ENCODE peak calls at places on chromosomes 2 and 18, in nine cellular contexts. E is BJ; D is T-helper 2 cell; P is stromal cell of bone marrow; O is T-helper 1 cell; Q is NCI-H2081; U is HTR-8/SVneo; L is retina; Y is central memory CD4-positive, alpha-beta T cell. W is an unnamed sample.
A peak's percentile ranks its signal among the peaks of the same experiment; 100 is the strongest.

GRCh38 chr2:30217644-30218361 is 13.5 kb upstream of the LBH start:
- DNase-seq in P (no peak), Q (peak; percentile 89), L (no peak), U (no peak), Y (no peak), E (no peak), O (no peak), D (no peak), W (no peak)

GRCh38 chr2:233414777-233415570 is 60.7 kb downstream of the DGKD start:
- DNase-seq in U (peak; percentile 61), L (no peak), E (no peak), O (no peak), Y (no peak), P (no peak), Q (no peak), D (no peak), W (no peak)

GRCh38 chr2:9637330-9637729 is 6.5 kb upstream of the YWHAQ start:
- DNase-seq in U (peak; percentile 64), Q (no peak), Y (no peak), D (no peak), E (no peak), L (no peak), P (no peak), O (no peak), W (no peak)

GRCh38 chr2:82023710-82024109 is 1719.2 kb upstream of the LRRTM1 start:
- DNase-seq in Q (peak; percentile 16), Y (no peak), O (no peak), P (no peak), D (no peak), L (no peak), U (no peak), E (no peak), W (no peak)

GRCh38 chr18:10490401-10491289 is 35.2 kb upstream of the NAPG start:
- DNase-seq in Q (no peak), O (peak; percentile 32), Y (peak; percentile 37), E (no peak), P (no peak), D (no peak), U (no peak), L (no peak), W (peak; percentile 57)

GRCh38 chr2:152920846-152921245 is 202.4 kb downstream of the ARL6IP6 start:
- DNase-seq in L (no peak), U (no peak), O (no peak), P (no peak), D (no peak), Q (no peak), Y (no peak), E (no peak), W (no peak)

GRCh38 chr2:73907840-73908452 is 15.1 kb downstream of the ACTG2 start:
- DNase-seq in E (no peak), L (no peak), D (no peak), Q (peak; percentile 81), Y (peak; percentile 45), U (peak; percentile 26), O (peak; percentile 38), P (peak; percentile 52), W (peak; percentile 27)

GRCh38 chr2:7015007-7015950 is 98.1 kb downstream of the RNF144A start:
- DNase-seq in D (no peak), E (no peak), Q (no peak), Y (no peak), P (no peak), L (no peak), U (no peak), O (no peak), W (no peak)

GRCh38 chr2:2506536-2506935 is 175.5 kb upstream of the MYT1L start:
- DNase-seq in O (no peak), Y (no peak), P (no peak), L (no peak), E (no peak), D (no peak), Q (no peak), U (no peak), W (no peak)

GRCh38 chr2:1940660-1941059 is 196.3 kb upstream of the PXDN start:
- DNase-seq in D (no peak), Y (no peak), L (no peak), O (no peak), Q (no peak), E (no peak), U (no peak), P (no peak), W (no peak)

W was measured in H1.